ENCODE peak calls at places on chromosomes 16 and 17, in five cellular contexts. X is HEK293T; M is KBM-7; D is naive thymus-derived CD4-positive, alpha-beta T cell; P is RWPE1. Q is an unnamed sample.

GRCh38 chr16:7910116-7910515 is 577.5 kb downstream of the RBFOX1 start:
- DNase-seq in X (no peak), M (no peak), P (no peak), D (no peak), Q (no peak)

GRCh38 chr16:70508752-70509151 is 14.6 kb downstream of the COG4 start:
- DNase-seq in P (no peak), D (no peak), M (peak; percentile 60), X (no peak), Q (peak; percentile 60)

GRCh38 chr17:46862949-46863348 is 11.6 kb downstream of the WNT9B start:
- DNase-seq in D (no peak), P (no peak), M (no peak), X (peak; percentile 49), Q (no peak)

GRCh38 chr17:81459224-81459623 is 53.4 kb downstream of the ACTG1 start:
- DNase-seq in X (no peak), D (no peak), P (no peak), M (no peak), Q (peak; percentile 94)

GRCh38 chr16:89230210-89230609 is 12.7 kb downstream of the ZNF778 start:
- DNase-seq in M (no peak), D (no peak), P (no peak), X (no peak), Q (no peak)

GRCh38 chr17:46978489-46979022 is 497 bp downstream of the RPRML start:
- DNase-seq in P (no peak), X (peak; percentile 31), M (peak; percentile 32), D (no peak), Q (no peak)

GRCh38 chr17:16215002-16215272 is 397 bp downstream of the NCOR1 start:
- DNase-seq in P (peak; percentile 30), M (peak; percentile 65), X (peak; percentile 43), D (no peak), Q (peak; percentile 75)

GRCh38 chr16:75319513-75320401 is 68.3 kb upstream of the BCAR1 start:
- DNase-seq in D (peak; percentile 8), X (no peak), P (no peak), M (peak; percentile 31), Q (peak; percentile 71)

GRCh38 chr16:27313422-27314160 is at the start of gene IL4R:
- DNase-seq in M (peak; percentile 53), X (peak; percentile 42), D (peak; percentile 55), P (peak; percentile 35), Q (peak; percentile 73)

GRCh38 chr16:66141885-66142284 is 224.6 kb upstream of the CDH5 start:
- DNase-seq in P (no peak), X (no peak), D (no peak), M (no peak), Q (no peak)

GRCh38 chr16:70685938-70686375 is at the start of gene MTSS2:
- DNase-seq in D (no peak), P (peak; percentile 88), X (peak; percentile 93), M (peak; percentile 52), Q (peak; percentile 89)

GRCh38 chr17:19728114-19728495 is 11.7 kb upstream of the SLC47A2 start:
- DNase-seq in P (peak; percentile 58), D (no peak), M (no peak), X (no peak), Q (no peak)

GRCh38 chr17:17739388-17740066 is 58.3 kb downstream of the RAI1 start:
- DNase-seq in D (no peak), M (no peak), P (peak; percentile 60), X (no peak), Q (no peak)

GRCh38 chr16:66695474-66695934 is 1.0 kb downstream of the CMTM4 start:
- DNase-seq in M (peak; percentile 73), D (peak; percentile 8), P (no peak), X (no peak), Q (peak; percentile 75)

GRCh38 chr17:75692976-75693375 is 25.8 kb downstream of the SAP30BP start:
- DNase-seq in P (no peak), X (no peak), D (no peak), M (no peak), Q (no peak)

GRCh38 chr17:64635647-64636305 is 26.3 kb downstream of the SMURF2 start:
- DNase-seq in M (no peak), P (no peak), X (no peak), D (no peak), Q (no peak)

GRCh38 chr17:6818938-6819337 is 12.6 kb downstream of the TEKT1 start:
- DNase-seq in D (no peak), M (no peak), P (no peak), X (no peak), Q (no peak)

GRCh38 chr17:4440690-4441686 is 7.2 kb downstream of the SPNS3 start:
- DNase-seq in D (no peak), M (no peak), P (no peak), X (no peak), Q (no peak)

GRCh38 chr16:11051430-11052079 is 107.2 kb downstream of the CLEC16A start:
- DNase-seq in X (no peak), M (no peak), D (no peak), P (no peak), Q (no peak)

GRCh38 chr16:27748868-27749546 is 199.1 kb downstream of the KATNIP start:
- DNase-seq in M (peak; percentile 23), P (peak; percentile 85), D (no peak), X (peak; percentile 67), Q (peak; percentile 48)

GRCh38 chr16:55482056-55482455 is 3.1 kb downstream of the MMP2 start:
- DNase-seq in M (no peak), D (no peak), X (no peak), P (no peak), Q (no peak)

GRCh38 chr17:5431929-5432556 is 6.9 kb downstream of the C1QBP start:
- DNase-seq in M (peak; percentile 8), X (no peak), D (no peak), P (peak; percentile 69), Q (no peak)

GRCh38 chr17:2693561-2694380 is 17.8 kb downstream of the CLUH start:
- DNase-seq in X (no peak), P (no peak), M (no peak), D (no peak), Q (no peak)